ENCODE peak calls at places on chromosomes 2 and 18, in eight cellular contexts. S is left ventricle myocardium inferior, Q is GM23338, K is pancreas, F is hepatocyte, H is cardiac muscle cell, E is BJ, P is GM20000. W is an unnamed sample.

GRCh38 chr18:7896164-7896563 is 329.0 kb downstream of the PTPRM start:
- DNase-seq in S (no peak), Q (no peak), K (no peak), F (no peak), H (no peak), E (no peak), P (no peak), W (no peak)

GRCh38 chr2:218028562-218029348 is 26.0 kb upstream of the TNS1 start:
- DNase-seq in S (no peak), Q (no peak), K (peak; percentile 59), F (no peak), H (no peak), E (no peak), P (no peak), W (no peak)

GRCh38 chr18:73782405-73782804 is 365.2 kb downstream of the FBXO15 start:
- DNase-seq in S (no peak), Q (no peak), K (no peak), F (no peak), H (no peak), E (no peak), P (no peak), W (no peak)

GRCh38 chr18:68035709-68036522 is 519.4 kb upstream of the DSEL start:
- DNase-seq in S (no peak), Q (no peak), K (no peak), F (no peak), H (peak; percentile 51), E (peak; percentile 4), P (no peak), W (no peak)

GRCh38 chr2:237563816-237564215 is 2.6 kb upstream of the PRLH start:
- DNase-seq in S (no peak), Q (peak; percentile 81), K (no peak), F (peak; percentile 51), H (peak; percentile 55), E (no peak), P (no peak), W (no peak)

GRCh38 chr2:190679813-190680591 is 31.1 kb downstream of the NAB1 start:
- DNase-seq in S (peak; percentile 18), Q (peak; percentile 87), K (peak; percentile 38), F (peak; percentile 41), H (peak; percentile 49), E (no peak), P (peak; percentile 38), W (no peak)

GRCh38 chr2:27237341-27237945 is 20.3 kb downstream of the CAD start:
- DNase-seq in S (no peak), Q (no peak), K (no peak), F (no peak), H (no peak), E (no peak), P (no peak), W (no peak)

GRCh38 chr18:21853972-21854563 is 113.5 kb downstream of the MIB1 start:
- DNase-seq in S (no peak), Q (no peak), K (no peak), F (no peak), H (peak; percentile 21), E (no peak), P (no peak), W (peak; percentile 4)

GRCh38 chr18:5543036-5543671 is 643 bp downstream of the EPB41L3 start:
- DNase-seq in S (no peak), Q (peak; percentile 74), K (peak; percentile 80), F (peak; percentile 52), H (no peak), E (no peak), P (peak; percentile 31), W (no peak)

GRCh38 chr2:28630341-28630740 is 121.3 kb upstream of the PPP1CB start:
- DNase-seq in S (no peak), Q (no peak), K (no peak), F (no peak), H (no peak), E (no peak), P (no peak), W (no peak)

GRCh38 chr2:177784449-177784845 is 288.1 kb downstream of the PDE11A start:
- DNase-seq in S (no peak), Q (no peak), K (no peak), F (no peak), H (peak; percentile 80), E (peak; percentile 66), P (no peak), W (no peak)

GRCh38 chr2:228426502-228427216 is 245.2 kb upstream of the SPHKAP start:
- DNase-seq in S (no peak), Q (no peak), K (no peak), F (no peak), H (no peak), E (no peak), P (no peak), W (peak; percentile 24)

GRCh38 chr18:42576141-42576540 is 539.3 kb downstream of the RIT2 start:
- DNase-seq in S (no peak), Q (no peak), K (no peak), F (no peak), H (no peak), E (no peak), P (no peak), W (no peak)

GRCh38 chr2:106192752-106193490 is 1.2 kb downstream of the UXS1 start:
- DNase-seq in S (no peak), Q (peak; percentile 48), K (no peak), F (peak; percentile 78), H (peak; percentile 92), E (peak; percentile 31), P (peak; percentile 73), W (peak; percentile 45)

GRCh38 chr2:151973901-151974199 is 125.0 kb downstream of the CACNB4 start:
- DNase-seq in S (peak; percentile 18), Q (peak; percentile 69), K (no peak), F (peak; percentile 36), H (peak; percentile 34), E (no peak), P (no peak), W (no peak)

GRCh38 chr2:109379507-109379906 is 234.3 kb downstream of the SEPTIN10 start:
- DNase-seq in S (no peak), Q (no peak), K (no peak), F (no peak), H (no peak), E (no peak), P (no peak), W (no peak)

GRCh38 chr2:179248024-179248348 is 16.6 kb downstream of the SESTD1 start:
- DNase-seq in S (no peak), Q (no peak), K (no peak), F (no peak), H (no peak), E (no peak), P (no peak), W (no peak)

GRCh38 chr2:39678170-39678569 is 12.5 kb downstream of the TMEM178A start:
- DNase-seq in S (no peak), Q (no peak), K (no peak), F (no peak), H (no peak), E (no peak), P (no peak), W (no peak)

GRCh38 chr2:232328516-232329460 is 49.8 kb upstream of the ALPP start:
- DNase-seq in S (peak; percentile 1), Q (no peak), K (no peak), F (no peak), H (no peak), E (no peak), P (no peak), W (no peak)

GRCh38 chr2:138030459-138030858 is 66.2 kb downstream of the HNMT start:
- DNase-seq in S (no peak), Q (no peak), K (no peak), F (no peak), H (peak; percentile 59), E (peak; percentile 19), P (peak; percentile 7), W (no peak)
- TF ChIP-seq CTCF in S (no peak), Q (no peak), K (no peak), F (no peak), H (no peak), E (no peak), P (no peak), W (no peak)

DNA sequence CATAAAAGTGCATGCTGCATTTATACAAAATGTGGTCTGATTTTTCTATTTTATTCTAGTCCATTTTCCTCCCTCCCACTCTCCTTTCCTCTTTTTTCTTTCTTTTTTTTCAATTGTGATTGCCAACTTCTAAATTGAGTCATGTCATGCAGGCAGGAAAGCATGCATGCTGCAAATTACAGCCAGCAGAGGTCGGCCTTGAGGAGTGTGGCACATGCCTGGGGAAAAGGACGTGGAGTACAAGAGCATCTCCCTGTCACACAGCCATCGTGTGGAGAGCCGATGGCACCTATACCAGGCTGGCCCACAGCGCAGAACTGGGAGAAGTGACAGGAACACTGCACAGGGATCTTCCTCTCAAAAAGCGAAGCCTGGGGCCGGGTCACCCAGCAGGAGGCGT is 17.8 kb downstream of the LCT start:
- DNase-seq in S (no peak), Q (peak; percentile 71), K (no peak), F (no peak), H (peak; percentile 41), E (no peak), P (no peak), W (no peak)
- TF ChIP-seq CTCF in S (no peak), Q (peak; percentile 65), K (no peak), F (peak; percentile 21), H (peak; percentile 41), E (peak; percentile 55), P (no peak), W (peak; percentile 33)

DNA sequence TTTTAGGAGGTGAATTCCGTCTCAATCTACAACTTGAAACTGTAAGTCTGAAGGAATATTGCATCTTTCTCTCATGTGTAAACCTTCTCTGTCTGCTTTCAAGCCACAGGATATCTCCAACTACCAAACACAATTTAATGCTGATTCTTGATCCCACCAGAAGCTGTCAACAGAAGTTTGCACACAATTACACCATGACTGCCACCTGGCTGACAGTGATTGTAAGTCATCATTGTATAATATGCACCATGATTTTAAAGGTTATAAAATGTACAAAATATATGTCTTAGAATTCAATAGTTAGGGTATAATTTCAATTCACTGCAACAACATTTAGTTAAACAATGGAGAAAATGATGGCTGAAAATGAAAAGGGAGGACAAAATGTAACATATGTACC is 18.4 kb downstream of the PREPL start:
- DNase-seq in S (no peak), Q (peak; percentile 36), K (no peak), F (peak; percentile 13), H (peak; percentile 37), E (no peak), P (no peak), W (no peak)
- TF ChIP-seq CTCF in S (peak; percentile 48), Q (peak; percentile 57), K (no peak), F (peak; percentile 44), H (peak; percentile 19), E (peak; percentile 17), P (peak; percentile 1), W (no peak)

GRCh38 chr2:101038455-101039255 is 36.6 kb downstream of the RPL31 start:
- DNase-seq in S (no peak), Q (peak; percentile 62), K (no peak), F (peak; percentile 19), H (peak; percentile 10), E (no peak), P (no peak), W (no peak)
- TF ChIP-seq CTCF in S (peak; percentile 58), Q (peak; percentile 82), K (no peak), F (peak; percentile 30), H (peak; percentile 41), E (peak; percentile 60), P (peak; percentile 44), W (peak; percentile 32)

W was measured in AG09319.